ENCODE peak calls at places on chromosomes 2 and 18, in five cellular contexts. One of them, this sample, is unnamed.

GRCh38 chr2:201964631-201965206 is 68.9 kb upstream of the FZD7 start:
- DNase-seq in tibial artery: no peak
- DNase-seq in WERI-Rb-1: no peak
- DNase-seq in A549: no peak
- DNase-seq in osteoblast: no peak
- DNase-seq in this sample: no peak

GRCh38 chr2:16315458-16315835 is 350.2 kb downstream of the CYRIA start:
- DNase-seq in tibial artery: no peak
- DNase-seq in WERI-Rb-1: no peak
- DNase-seq in A549: no peak
- DNase-seq in osteoblast: no peak
- DNase-seq in this sample: no peak

GRCh38 chr2:37773354-37773753 is 101.9 kb upstream of the CDC42EP3 start:
- DNase-seq in tibial artery: no peak
- DNase-seq in WERI-Rb-1: peak; percentile 75
- DNase-seq in A549: no peak
- DNase-seq in osteoblast: no peak
- DNase-seq in this sample: no peak

GRCh38 chr2:98731709-98732349 is 897 bp upstream of the MGAT4A start:
- DNase-seq in tibial artery: no peak
- DNase-seq in WERI-Rb-1: no peak
- DNase-seq in A549: no peak
- DNase-seq in osteoblast: no peak
- DNase-seq in this sample: no peak

GRCh38 chr2:1047485-1047884 is 96.8 kb downstream of the SNTG2 start:
- DNase-seq in tibial artery: no peak
- DNase-seq in WERI-Rb-1: no peak
- DNase-seq in A549: peak; percentile 24
- DNase-seq in osteoblast: no peak
- DNase-seq in this sample: no peak

GRCh38 chr2:71901466-71901865 is 246.2 kb downstream of the CYP26B1 start:
- DNase-seq in tibial artery: no peak
- DNase-seq in WERI-Rb-1: no peak
- DNase-seq in A549: no peak
- DNase-seq in osteoblast: peak; percentile 81
- DNase-seq in this sample: no peak

GRCh38 chr18:22439447-22439846 is 21.7 kb upstream of the CTAGE1 start:
- DNase-seq in tibial artery: no peak
- DNase-seq in WERI-Rb-1: no peak
- DNase-seq in A549: no peak
- DNase-seq in osteoblast: peak; percentile 53
- DNase-seq in this sample: no peak

GRCh38 chr18:69845588-69846506 is 101.8 kb downstream of the CD226 start:
- DNase-seq in tibial artery: no peak
- DNase-seq in WERI-Rb-1: no peak
- DNase-seq in A549: peak; percentile 22
- DNase-seq in osteoblast: no peak
- DNase-seq in this sample: no peak

GRCh38 chr18:53941601-53942335 is 282.7 kb downstream of the MBD2 start:
- DNase-seq in tibial artery: no peak
- DNase-seq in WERI-Rb-1: no peak
- DNase-seq in A549: peak; percentile 17
- DNase-seq in osteoblast: no peak
- DNase-seq in this sample: no peak

GRCh38 chr18:48036641-48037421 is 106.4 kb upstream of the SMAD2 start:
- DNase-seq in tibial artery: peak; percentile 63
- DNase-seq in WERI-Rb-1: peak; percentile 89
- DNase-seq in A549: no peak
- DNase-seq in osteoblast: peak; percentile 82
- DNase-seq in this sample: peak; percentile 79

GRCh38 chr2:203484266-203485112 is 50.6 kb downstream of the RAPH1 start:
- DNase-seq in tibial artery: no peak
- DNase-seq in WERI-Rb-1: peak; percentile 20
- DNase-seq in A549: peak; percentile 61
- DNase-seq in osteoblast: no peak
- DNase-seq in this sample: no peak

GRCh38 chr2:10499911-10500521 is 51.9 kb upstream of the ODC1 start:
- DNase-seq in tibial artery: peak; percentile 33
- DNase-seq in WERI-Rb-1: no peak
- DNase-seq in A549: no peak
- DNase-seq in osteoblast: peak; percentile 64
- DNase-seq in this sample: no peak

GRCh38 chr2:117470311-117471095 is 344.0 kb upstream of the DDX18 start:
- DNase-seq in tibial artery: no peak
- DNase-seq in WERI-Rb-1: peak; percentile 41
- DNase-seq in A549: peak; percentile 39
- DNase-seq in osteoblast: no peak
- DNase-seq in this sample: no peak

GRCh38 chr18:2900742-2901404 is 54.1 kb downstream of the EMILIN2 start:
- DNase-seq in tibial artery: peak; percentile 43
- DNase-seq in WERI-Rb-1: no peak
- DNase-seq in A549: no peak
- DNase-seq in osteoblast: no peak
- DNase-seq in this sample: no peak

GRCh38 chr18:7691206-7691605 is 124.1 kb downstream of the PTPRM start:
- DNase-seq in tibial artery: no peak
- DNase-seq in WERI-Rb-1: no peak
- DNase-seq in A549: no peak
- DNase-seq in osteoblast: no peak
- DNase-seq in this sample: no peak

GRCh38 chr2:61949458-61950107 is 44.1 kb downstream of the COMMD1 start:
- DNase-seq in tibial artery: no peak
- DNase-seq in WERI-Rb-1: no peak
- DNase-seq in A549: no peak
- DNase-seq in osteoblast: no peak
- DNase-seq in this sample: no peak

GRCh38 chr2:100106460-100106859 is 35.9 kb downstream of the AFF3 start:
- DNase-seq in tibial artery: no peak
- DNase-seq in WERI-Rb-1: no peak
- DNase-seq in A549: no peak
- DNase-seq in osteoblast: peak; percentile 44
- DNase-seq in this sample: no peak

GRCh38 chr2:105081006-105081701 is 43.3 kb downstream of the MRPS9 start:
- DNase-seq in tibial artery: no peak
- DNase-seq in WERI-Rb-1: no peak
- DNase-seq in A549: no peak
- DNase-seq in osteoblast: no peak
- DNase-seq in this sample: no peak

GRCh38 chr2:43539991-43540860 is 55.6 kb downstream of the THADA start:
- DNase-seq in tibial artery: peak; percentile 95
- DNase-seq in WERI-Rb-1: no peak
- DNase-seq in A549: peak; percentile 66
- DNase-seq in osteoblast: peak; percentile 49
- DNase-seq in this sample: peak; percentile 93

GRCh38 chr2:216857131-216857550 is 2.7 kb downstream of the TNP1 start:
- DNase-seq in tibial artery: no peak
- DNase-seq in WERI-Rb-1: no peak
- DNase-seq in A549: no peak
- DNase-seq in osteoblast: peak; percentile 54
- DNase-seq in this sample: no peak

GRCh38 chr2:74690571-74690970 is 36.5 kb downstream of the SEMA4F start:
- DNase-seq in tibial artery: no peak
- DNase-seq in WERI-Rb-1: peak; percentile 56
- DNase-seq in A549: peak; percentile 70
- DNase-seq in osteoblast: peak; percentile 82
- DNase-seq in this sample: peak; percentile 30

GRCh38 chr18:80200171-80200931 is 47.0 kb downstream of the PARD6G start:
- DNase-seq in tibial artery: no peak
- DNase-seq in WERI-Rb-1: peak; percentile 82
- DNase-seq in A549: peak; percentile 29
- DNase-seq in osteoblast: peak; percentile 69
- DNase-seq in this sample: peak; percentile 14

GRCh38 chr18:66342577-66342976 is 261.3 kb downstream of the CDH19 start:
- DNase-seq in tibial artery: no peak
- DNase-seq in WERI-Rb-1: no peak
- DNase-seq in A549: no peak
- DNase-seq in osteoblast: no peak
- DNase-seq in this sample: no peak

GRCh38 chr2:126513033-126513432 is 142.9 kb upstream of the GYPC start:
- DNase-seq in tibial artery: no peak
- DNase-seq in WERI-Rb-1: no peak
- DNase-seq in A549: no peak
- DNase-seq in osteoblast: no peak
- DNase-seq in this sample: no peak

GRCh38 chr2:47082976-47083375 is 72.1 kb downstream of the STPG4 start:
- DNase-seq in tibial artery: no peak
- DNase-seq in WERI-Rb-1: no peak
- DNase-seq in A549: no peak
- DNase-seq in osteoblast: no peak
- DNase-seq in this sample: no peak

GRCh38 chr18:49431563-49431962 is 28.9 kb downstream of the DYM start:
- DNase-seq in tibial artery: no peak
- DNase-seq in WERI-Rb-1: no peak
- DNase-seq in A549: no peak
- DNase-seq in osteoblast: no peak
- DNase-seq in this sample: no peak

GRCh38 chr2:192072778-192073177 is 122.0 kb downstream of the TMEFF2 start:
- DNase-seq in tibial artery: no peak
- DNase-seq in WERI-Rb-1: no peak
- DNase-seq in A549: no peak
- DNase-seq in osteoblast: no peak
- DNase-seq in this sample: no peak

GRCh38 chr2:203973676-203974075 is 37.1 kb downstream of the ICOS start:
- DNase-seq in tibial artery: no peak
- DNase-seq in WERI-Rb-1: no peak
- DNase-seq in A549: no peak
- DNase-seq in osteoblast: no peak
- DNase-seq in this sample: no peak

GRCh38 chr18:23640023-23640422 is 22.7 kb downstream of the ANKRD29 start:
- DNase-seq in tibial artery: no peak
- DNase-seq in WERI-Rb-1: no peak
- DNase-seq in A549: no peak
- DNase-seq in osteoblast: no peak
- DNase-seq in this sample: no peak

GRCh38 chr2:63023444-63023843 is 27.2 kb upstream of the OTX1 start:
- DNase-seq in tibial artery: no peak
- DNase-seq in WERI-Rb-1: peak; percentile 46
- DNase-seq in A549: peak; percentile 73
- DNase-seq in osteoblast: peak; percentile 63
- DNase-seq in this sample: no peak

GRCh38 chr18:74249181-74249968 is 42.4 kb downstream of the CYB5A start:
- DNase-seq in tibial artery: no peak
- DNase-seq in WERI-Rb-1: no peak
- DNase-seq in A549: peak; percentile 82
- DNase-seq in osteoblast: peak; percentile 93
- DNase-seq in this sample: peak; percentile 77

GRCh38 chr2:48601349-48601748 is 16.3 kb upstream of the GTF2A1L start:
- DNase-seq in tibial artery: no peak
- DNase-seq in WERI-Rb-1: peak; percentile 91
- DNase-seq in A549: peak; percentile 42
- DNase-seq in osteoblast: no peak
- DNase-seq in this sample: no peak
- TF ChIP-seq CTCF in tibial artery: no peak
- TF ChIP-seq CTCF in WERI-Rb-1: peak; percentile 96
- TF ChIP-seq CTCF in A549: peak; percentile 45
- TF ChIP-seq CTCF in osteoblast: peak; percentile 32
- TF ChIP-seq CTCF in this sample: no peak

DNA sequence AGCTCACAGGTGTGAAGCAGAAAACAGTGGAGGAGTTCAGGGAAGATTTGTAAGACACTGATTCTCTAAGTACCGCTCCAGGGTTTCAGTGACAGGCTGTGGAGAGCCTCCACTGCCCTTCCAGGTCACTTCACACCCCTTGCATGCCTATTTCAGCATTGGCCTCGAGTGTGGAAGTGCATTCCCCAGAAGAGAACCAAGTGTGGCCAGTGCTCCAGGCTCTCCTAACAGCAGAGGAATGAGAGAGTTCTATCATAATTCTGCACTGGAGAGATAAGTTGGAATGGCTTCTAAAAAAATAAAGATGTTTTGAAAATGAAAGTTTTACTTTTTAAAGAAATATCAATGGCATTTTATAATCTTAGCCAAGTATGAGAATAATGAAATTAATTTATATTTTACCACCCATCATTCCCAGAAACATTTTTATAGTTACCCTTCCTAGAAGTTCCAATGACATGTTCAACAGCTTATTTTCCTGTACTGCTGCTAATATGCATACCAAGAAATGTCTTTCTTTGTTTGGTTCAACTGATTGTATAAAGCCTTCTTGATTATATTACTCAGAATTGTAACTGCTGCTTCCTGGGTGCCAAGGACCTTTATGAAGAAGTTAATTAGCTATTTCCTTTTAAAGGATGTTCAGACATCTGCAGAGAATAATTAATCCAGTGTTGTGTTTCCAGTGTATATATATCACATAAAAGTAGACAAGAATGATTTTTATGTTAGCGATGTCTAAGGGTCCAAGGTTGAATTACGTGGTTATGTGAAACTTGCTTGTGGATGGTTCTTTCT is 61.0 kb upstream of the SERPINE2 start:
- DNase-seq in tibial artery: no peak
- DNase-seq in WERI-Rb-1: no peak
- DNase-seq in A549: no peak
- DNase-seq in osteoblast: no peak
- DNase-seq in this sample: no peak
- H3K4me3 ChIP-seq in tibial artery: no peak overlapping the region
- H3K4me3 ChIP-seq in WERI-Rb-1: no peak overlapping the region
- H3K4me3 ChIP-seq in A549: no peak overlapping the region
- H3K4me3 ChIP-seq in osteoblast: no peak overlapping the region
- H3K4me3 ChIP-seq in this sample: no peak overlapping the region

GRCh38 chr2:23330214-23330613 is 54.8 kb upstream of the KLHL29 start:
- DNase-seq in tibial artery: no peak
- DNase-seq in WERI-Rb-1: peak; percentile 31
- DNase-seq in A549: peak; percentile 52
- DNase-seq in osteoblast: no peak
- DNase-seq in this sample: no peak
- TF ChIP-seq CTCF in tibial artery: no peak
- TF ChIP-seq CTCF in WERI-Rb-1: peak; percentile 67
- TF ChIP-seq CTCF in A549: peak; percentile 18
- TF ChIP-seq CTCF in osteoblast: no peak
- TF ChIP-seq CTCF in this sample: no peak

DNA sequence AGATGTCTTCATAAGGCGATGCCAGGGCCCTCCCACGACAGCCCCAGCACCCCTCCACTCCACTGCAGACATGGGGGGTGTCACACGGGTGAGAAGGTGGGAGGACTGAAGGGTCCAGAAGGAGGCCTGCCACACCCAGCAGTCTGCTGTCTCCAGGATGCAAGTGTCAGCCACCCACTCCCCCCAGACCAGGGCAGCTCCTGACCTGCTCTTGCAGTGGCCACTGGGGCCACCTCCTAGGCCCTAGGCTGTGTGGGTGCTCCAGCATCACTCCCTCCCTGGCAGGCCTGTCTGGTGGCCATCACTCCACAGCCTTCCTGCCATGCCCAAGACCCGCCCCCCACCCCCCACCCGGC is 171.0 kb downstream of the CELF4 start:
- DNase-seq in tibial artery: no peak
- DNase-seq in WERI-Rb-1: no peak
- DNase-seq in A549: no peak
- DNase-seq in osteoblast: no peak
- DNase-seq in this sample: no peak
- H3K4me3 ChIP-seq in tibial artery: peak overlapping the region; percentile 50
- H3K4me3 ChIP-seq in WERI-Rb-1: peak overlapping the region; percentile 40
- H3K4me3 ChIP-seq in A549: no peak overlapping the region
- H3K4me3 ChIP-seq in osteoblast: peak overlapping the region; percentile 68
- H3K4me3 ChIP-seq in this sample: no peak overlapping the region